ENCODE peak calls at places on chromosomes 2 and 18, in eight cellular contexts. O is suprapubic skin, I is A549, D is IMR-90, J is right lobe of liver, S is heart left ventricle, Q is transverse colon, H is stomach. G is an unnamed sample.

GRCh38 chr2:142825861-142826260 is 51.6 kb upstream of the KYNU start:
- DNase-seq in H (no peak), I (no peak), S (no peak), Q (no peak), J (no peak), O (no peak), D (no peak), G (no peak)

GRCh38 chr2:72146357-72147302 is 1.0 kb downstream of the CYP26B1 start:
- DNase-seq in I (no peak), Q (no peak), O (peak), J (peak), D (no peak), S (peak), H (peak), G (peak)

GRCh38 chr2:61770746-61771145 is 83.1 kb downstream of the FAM161A start:
- DNase-seq in H (peak), S (no peak), Q (no peak), I (peak), O (no peak), D (peak), J (no peak), G (no peak)

GRCh38 chr18:52227536-52227935 is 112.5 kb upstream of the DCC start:
- DNase-seq in I (no peak), O (no peak), S (no peak), H (no peak), J (no peak), D (no peak), Q (no peak), G (no peak)

GRCh38 chr2:170006592-170007327 is 171.2 kb upstream of the MYO3B start:
- DNase-seq in I (no peak), H (no peak), D (peak), S (no peak), O (no peak), J (no peak), Q (no peak), G (no peak)

GRCh38 chr2:223050900-223051299 is 1.1 kb upstream of the KCNE4 start:
- DNase-seq in D (peak), S (no peak), I (no peak), Q (no peak), O (no peak), J (no peak), H (no peak), G (no peak)

GRCh38 chr2:48510329-48510728 is 19.6 kb upstream of the STON1 start:
- DNase-seq in H (no peak), D (peak), O (no peak), I (no peak), J (no peak), Q (no peak), S (no peak), G (no peak)

GRCh38 chr18:79147014-79147413 is 77.8 kb downstream of the ATP9B start:
- DNase-seq in O (no peak), Q (no peak), D (no peak), J (no peak), I (no peak), H (no peak), S (no peak), G (no peak)

GRCh38 chr2:131431336-131431735 is 44.6 kb upstream of the TUBA3D start:
- DNase-seq in I (no peak), H (no peak), D (peak), S (no peak), J (no peak), O (no peak), Q (no peak), G (no peak)

GRCh38 chr2:36785179-36785795 is 88.8 kb downstream of the VIT start:
- DNase-seq in H (peak), O (no peak), S (peak), D (peak), I (peak), J (no peak), Q (peak), G (peak)

GRCh38 chr18:73785276-73785675 is 362.4 kb downstream of the FBXO15 start:
- DNase-seq in Q (no peak), J (no peak), I (no peak), S (no peak), H (no peak), D (peak), O (no peak), G (no peak)

GRCh38 chr18:36580874-36581750 is 247.7 kb downstream of the TPGS2 start:
- DNase-seq in I (no peak), D (peak), S (no peak), J (no peak), Q (no peak), O (no peak), H (no peak), G (peak)

GRCh38 chr2:200653021-200653420 is 67.2 kb downstream of the AOX1 start:
- DNase-seq in D (no peak), S (no peak), O (no peak), I (no peak), Q (no peak), J (no peak), H (no peak), G (no peak)

GRCh38 chr2:197079414-197079813 is 152.9 kb upstream of the PGAP1 start:
- DNase-seq in H (no peak), O (no peak), S (no peak), Q (no peak), J (no peak), I (no peak), D (peak), G (no peak)

GRCh38 chr2:824954-825353 is 125.7 kb upstream of the SNTG2 start:
- DNase-seq in I (no peak), Q (no peak), J (no peak), O (no peak), S (no peak), D (no peak), H (no peak), G (no peak)

GRCh38 chr2:47568164-47568861 is 165.4 kb downstream of the MSH2 start:
- DNase-seq in I (no peak), Q (no peak), J (no peak), O (no peak), H (no peak), S (no peak), D (no peak), G (no peak)

GRCh38 chr18:79393181-79393598 is 2.5 kb upstream of the NFATC1 start:
- DNase-seq in H (no peak), I (no peak), S (peak), O (peak), D (no peak), Q (no peak), J (peak), G (no peak)

GRCh38 chr2:172561270-172561669 is 5.4 kb downstream of the PDK1 start:
- DNase-seq in O (no peak), I (no peak), J (no peak), Q (no peak), H (no peak), D (peak), S (no peak), G (no peak)

GRCh38 chr2:168461178-168461941 is 5.3 kb downstream of the CERS6 start:
- DNase-seq in Q (no peak), H (no peak), D (no peak), O (no peak), J (no peak), S (no peak), I (no peak), G (no peak)

GRCh38 chr2:3445891-3446290 is 66.4 kb downstream of the TRAPPC12 start:
- DNase-seq in S (no peak), Q (no peak), O (no peak), I (no peak), J (no peak), D (no peak), H (no peak), G (no peak)

GRCh38 chr2:84970956-84971798 is at the start of gene KCMF1:
- DNase-seq in H (peak), I (no peak), J (peak), S (peak), O (peak), D (peak), Q (peak), G (peak)
- TF ChIP-seq POLR2A in H (no peak), I (peak), J (peak), S (no peak), O (no peak), D (peak), Q (no peak), G (no peak)

GRCh38 chr2:234254783-234255521 is 204.4 kb downstream of the SPP2 start:
- DNase-seq in O (no peak), D (no peak), J (no peak), Q (no peak), H (no peak), I (no peak), S (no peak), G (no peak)
- TF ChIP-seq POLR2A in O (no peak), D (no peak), J (no peak), Q (no peak), H (no peak), I (no peak), S (no peak), G (no peak)

GRCh38 chr2:238286551-238286950 is 1.9 kb downstream of the PER2 start:
- DNase-seq in O (peak), H (peak), J (peak), S (peak), D (peak), Q (peak), I (no peak), G (peak)
- TF ChIP-seq POLR2A in O (no peak), H (no peak), J (peak), S (no peak), D (no peak), Q (peak), I (no peak), G (no peak)

GRCh38 chr18:47930086-47930843 is at the start of gene SMAD2:
- DNase-seq in I (peak), O (peak), S (peak), J (peak), D (peak), Q (peak), H (peak), G (peak)
- TF ChIP-seq POLR2A in I (peak), O (peak), S (no peak), J (peak), D (no peak), Q (peak), H (no peak), G (no peak)

DNA sequence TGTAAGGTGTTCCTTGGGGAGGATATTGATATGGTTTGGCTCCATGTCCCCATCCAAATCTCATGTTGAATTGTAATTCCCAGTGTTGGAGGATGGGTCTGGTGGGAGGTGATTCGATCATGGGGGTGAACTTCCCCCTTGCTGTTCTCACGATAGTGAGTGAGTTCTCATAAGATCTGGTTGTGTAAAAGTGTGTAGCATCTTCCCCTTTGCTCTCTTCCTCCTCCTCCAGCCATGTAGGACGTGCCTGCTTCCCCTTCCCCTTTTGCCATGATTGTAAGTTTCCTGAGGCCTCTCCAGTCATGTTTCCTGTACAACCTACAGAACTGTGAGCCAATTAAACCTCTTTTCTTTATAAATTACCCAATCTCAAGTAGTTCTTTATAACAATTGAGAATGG is 458.7 kb downstream of the LPIN1 start:
- DNase-seq in O (no peak), D (no peak), J (no peak), Q (no peak), S (no peak), I (no peak), H (no peak), G (no peak)
- TF ChIP-seq POLR2A in O (no peak), D (no peak), J (no peak), Q (no peak), S (no peak), I (no peak), H (no peak), G (no peak)

DNA sequence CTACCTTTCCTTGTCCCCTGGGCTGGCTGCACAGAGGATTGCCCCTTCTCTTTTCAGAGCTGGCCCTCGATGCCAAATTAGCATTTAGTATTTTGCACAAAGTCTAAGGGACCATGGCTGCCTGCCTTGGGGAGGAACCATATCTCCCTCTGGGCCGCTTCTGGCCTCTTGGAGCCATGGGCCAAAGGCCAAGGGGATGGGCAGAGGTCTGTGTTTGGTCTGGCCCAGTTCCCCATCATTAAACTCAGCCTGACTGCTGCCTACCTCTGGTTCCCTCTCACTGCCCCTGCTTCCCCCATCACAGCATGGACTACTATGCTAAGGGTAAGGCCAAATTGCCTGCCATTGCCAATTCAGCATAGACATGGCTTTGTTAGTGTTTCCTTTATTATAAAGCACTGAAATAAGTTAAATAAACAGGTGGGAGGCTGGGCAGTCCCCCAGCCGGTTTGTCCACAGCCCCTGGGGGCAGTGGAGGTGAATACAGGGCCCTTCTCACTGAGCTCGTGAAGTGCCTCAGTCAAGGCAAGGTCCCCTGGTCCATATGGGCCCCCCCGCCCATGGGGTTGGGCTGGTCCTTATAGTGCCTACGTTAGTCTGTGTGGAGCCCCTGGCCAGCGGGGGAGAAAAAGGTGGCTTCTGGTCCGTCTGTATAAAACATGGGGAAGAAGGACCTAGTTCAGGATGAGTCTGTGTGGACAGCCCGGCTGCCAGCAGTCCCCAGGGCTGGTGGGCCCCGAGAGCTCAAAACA is 3.5 kb downstream of the ZNF513 start:
- DNase-seq in D (no peak), H (no peak), I (no peak), Q (no peak), J (peak), O (no peak), S (no peak), G (no peak)
- TF ChIP-seq POLR2A in D (no peak), H (no peak), I (no peak), Q (no peak), J (no peak), O (no peak), S (no peak), G (no peak)

DNA sequence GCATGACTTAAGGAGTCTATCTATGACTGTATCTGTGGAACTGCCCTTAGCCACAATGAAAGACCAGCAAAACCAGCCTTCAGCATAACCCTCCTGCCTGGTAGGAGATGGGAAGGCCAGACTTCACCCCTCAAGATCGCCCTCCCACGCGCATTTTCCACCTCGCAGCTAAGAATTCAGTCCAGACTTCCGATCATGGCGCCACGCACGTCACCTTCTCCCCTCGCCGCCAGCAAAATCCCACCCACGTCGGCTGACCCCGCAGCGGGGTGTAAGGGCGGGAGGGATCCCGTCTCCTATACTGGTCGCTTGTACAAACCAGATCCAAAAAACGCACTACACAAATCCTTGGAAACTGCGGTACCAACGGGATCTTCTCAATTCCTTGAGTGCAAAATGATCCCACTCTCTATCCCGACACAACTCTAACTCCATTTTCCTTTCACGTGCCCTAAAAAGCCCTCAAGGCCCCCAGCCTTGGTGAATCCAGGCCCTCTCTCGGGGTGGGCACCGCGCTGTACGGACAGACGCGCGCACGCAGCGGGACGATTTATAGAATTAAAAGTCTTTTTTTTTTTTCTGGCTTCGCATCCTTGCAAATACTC is 1.0 kb upstream of the BMPR2 start:
- DNase-seq in J (peak), Q (peak), S (peak), H (peak), I (no peak), D (peak), O (peak), G (peak)
- TF ChIP-seq POLR2A in J (no peak), Q (no peak), S (no peak), H (no peak), I (peak), D (peak), O (no peak), G (no peak)

DNA sequence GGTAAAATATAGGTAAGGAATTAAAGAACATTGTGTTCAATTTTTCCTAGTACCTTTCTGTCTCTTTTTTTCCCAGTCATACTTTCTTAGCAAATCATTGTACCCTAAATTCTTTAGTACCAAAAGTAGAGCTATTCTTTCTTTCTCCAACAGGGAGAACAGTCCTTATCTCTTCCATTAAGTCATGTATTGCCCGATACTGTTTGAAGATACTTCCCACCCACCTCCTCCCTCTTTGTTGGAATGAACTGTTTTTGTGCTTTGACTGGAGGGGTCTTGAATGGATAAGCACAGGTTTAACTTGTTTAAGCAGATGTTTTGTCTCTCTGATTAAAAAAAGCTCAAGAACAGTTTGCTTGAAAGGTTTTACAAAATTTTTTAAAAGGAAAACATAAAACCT is 41.3 kb downstream of the RAB10 start:
- DNase-seq in J (no peak), S (no peak), D (no peak), O (no peak), I (no peak), Q (no peak), H (no peak), G (no peak)
- TF ChIP-seq POLR2A in J (no peak), S (no peak), D (no peak), O (no peak), I (no peak), Q (no peak), H (no peak), G (no peak)

GRCh38 chr2:64607381-64607780 is 46.3 kb downstream of the SERTAD2 start:
- DNase-seq in O (no peak), H (no peak), S (no peak), D (no peak), I (no peak), Q (no peak), J (no peak), G (no peak)

GRCh38 chr2:64608867-64609228 is 44.9 kb downstream of the SERTAD2 start:
- DNase-seq in S (no peak), Q (no peak), O (peak), J (no peak), H (no peak), D (no peak), I (no peak), G (no peak)

GRCh38 chr2:64610456-64610855 is 43.3 kb downstream of the SERTAD2 start:
- DNase-seq in Q (no peak), J (no peak), H (no peak), S (no peak), I (no peak), D (no peak), O (no peak), G (peak)

GRCh38 chr2:64606495-64607363 is 47.0 kb downstream of the SERTAD2 start:
- DNase-seq in D (no peak), H (peak), I (no peak), Q (peak), J (peak), O (peak), S (peak), G (peak)

GRCh38 chr2:64609229-64609994 is 44.3 kb downstream of the SERTAD2 start:
- DNase-seq in D (peak), J (peak), I (peak), H (peak), S (peak), Q (peak), O (no peak), G (peak)
- TF ChIP-seq POLR2A in D (no peak), J (peak), I (peak), H (no peak), S (peak), Q (no peak), O (no peak), G (no peak)

GRCh38 chr2:219458996-219459395 is 24.4 kb downstream of the SPEG start:
- DNase-seq in H (no peak), D (no peak), O (no peak), I (no peak), J (no peak), Q (no peak), S (no peak), G (peak)

GRCh38 chr2:219459460-219460311 is 25.0 kb downstream of the SPEG start:
- DNase-seq in D (peak), J (peak), H (peak), S (peak), I (peak), O (no peak), Q (peak), G (peak)

GRCh38 chr2:219461669-219462068 is 27.0 kb downstream of the SPEG start:
- DNase-seq in H (no peak), J (no peak), D (no peak), O (no peak), I (no peak), S (no peak), Q (no peak), G (no peak)

GRCh38 chr2:219461061-219461514 is 26.4 kb downstream of the SPEG start:
- DNase-seq in O (no peak), Q (no peak), I (no peak), D (peak), J (no peak), S (peak), H (no peak), G (peak)

DNA sequence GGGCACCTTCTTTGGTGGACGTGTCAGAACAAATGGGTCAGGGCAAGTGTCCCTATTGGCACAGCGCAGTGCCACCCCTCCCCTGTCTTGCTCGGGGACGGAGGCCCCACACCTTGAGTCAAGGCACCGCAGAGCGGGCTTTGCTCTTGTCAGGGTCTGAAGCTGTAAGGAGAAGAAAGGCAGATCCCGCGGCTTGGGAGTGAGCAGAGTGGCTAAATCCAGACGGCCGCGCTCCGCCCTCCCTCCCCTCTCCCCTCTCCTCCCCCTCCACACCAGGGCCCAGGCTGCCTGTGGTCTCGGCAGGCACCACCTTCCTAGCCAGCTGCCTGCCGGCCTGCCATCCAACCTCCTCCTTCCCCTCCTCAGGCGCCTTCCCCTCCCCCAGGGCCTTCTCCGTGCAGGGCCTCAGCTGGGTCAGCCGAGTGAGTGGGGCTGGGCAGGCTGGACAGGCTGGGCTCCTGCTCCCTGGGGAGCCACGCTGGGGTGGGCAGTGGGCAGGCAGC is 25.8 kb downstream of the SPEG start:
- DNase-seq in D (peak), S (peak), J (peak), H (no peak), I (no peak), O (no peak), Q (peak), G (peak)
- TF ChIP-seq POLR2A in D (no peak), S (peak), J (no peak), H (no peak), I (no peak), O (no peak), Q (no peak), G (no peak)

G was measured in ovary.